ENCODE peak calls at places on chromosome 16, in seven cellular contexts. M, W, S, Y, U, F and V are unnamed samples.

GRCh38 chr16:89038811-89039735 is 54.6 kb upstream of the ACSF3 start:
- DNase-seq in M (no peak), W (no peak), S (no peak), Y (no peak), U (no peak), F (no peak), V (no peak)

GRCh38 chr16:85222151-85222863 is 110.0 kb upstream of the CIBAR2 start:
- DNase-seq in M (no peak), W (no peak), S (no peak), Y (no peak), U (no peak), F (no peak), V (no peak)

GRCh38 chr16:12896562-12896961 is 4.8 kb upstream of the SHISA9 start:
- DNase-seq in M (peak), W (no peak), S (no peak), Y (no peak), U (no peak), F (no peak), V (no peak)

GRCh38 chr16:7849891-7850290 is 517.2 kb downstream of the RBFOX1 start:
- DNase-seq in M (no peak), W (no peak), S (no peak), Y (no peak), U (no peak), F (no peak), V (no peak)

GRCh38 chr16:58506241-58507194 is 6.6 kb downstream of the NDRG4 start:
- DNase-seq in M (no peak), W (no peak), S (no peak), Y (no peak), U (no peak), F (no peak), V (no peak)

GRCh38 chr16:62135903-62136302 is 99.7 kb upstream of the CDH8 start:
- DNase-seq in M (peak), W (no peak), S (no peak), Y (no peak), U (no peak), F (no peak), V (no peak)

GRCh38 chr16:49463529-49463928 is 89.9 kb downstream of the C16orf78 start:
- DNase-seq in M (no peak), W (no peak), S (no peak), Y (no peak), U (no peak), F (no peak), V (no peak)

GRCh38 chr16:2853531-2854073 is 4.4 kb downstream of the PRSS22 start:
- DNase-seq in M (no peak), W (no peak), S (no peak), Y (no peak), U (no peak), F (no peak), V (no peak)

GRCh38 chr16:87064731-87065720 is 252.2 kb downstream of the C16orf95 start:
- DNase-seq in M (peak), W (no peak), S (no peak), Y (no peak), U (no peak), F (no peak), V (no peak)

GRCh38 chr16:71501562-71501961 is 12.4 kb upstream of the ZNF19 start:
- DNase-seq in M (no peak), W (no peak), S (no peak), Y (no peak), U (no peak), F (no peak), V (no peak)

GRCh38 chr16:11258553-11259287 is 2.7 kb upstream of the SOCS1 start:
- DNase-seq in M (peak), W (no peak), S (peak), Y (no peak), U (no peak), F (no peak), V (no peak)

GRCh38 chr16:88781140-88782077 is 3.6 kb downstream of the PIEZO1 start:
- DNase-seq in M (no peak), W (no peak), S (no peak), Y (no peak), U (no peak), F (no peak), V (no peak)

GRCh38 chr16:24046442-24046841 is 209.7 kb upstream of the CACNG3 start:
- DNase-seq in M (no peak), W (no peak), S (no peak), Y (no peak), U (no peak), F (no peak), V (no peak)

GRCh38 chr16:56408379-56409098 is 16.8 kb downstream of the AMFR start:
- DNase-seq in M (no peak), W (no peak), S (no peak), Y (no peak), U (no peak), F (no peak), V (peak)

GRCh38 chr16:58099956-58100300 is 29.3 kb downstream of the CFAP20 start:
- DNase-seq in M (no peak), W (no peak), S (no peak), Y (no peak), U (no peak), F (no peak), V (no peak)

GRCh38 chr16:63481060-63481459 is 1444.8 kb upstream of the CDH8 start:
- DNase-seq in M (no peak), W (no peak), S (no peak), Y (no peak), U (no peak), F (no peak), V (no peak)

GRCh38 chr16:72844225-72844920 is 203.6 kb downstream of the ZFHX3 start:
- DNase-seq in M (no peak), W (no peak), S (no peak), Y (no peak), U (no peak), F (no peak), V (no peak)

GRCh38 chr16:58635502-58635901 is 5.9 kb upstream of the CNOT1 start:
- DNase-seq in M (no peak), W (no peak), S (no peak), Y (no peak), U (no peak), F (no peak), V (no peak)

GRCh38 chr16:85359147-85359822 is 247.0 kb upstream of the CIBAR2 start:
- DNase-seq in M (no peak), W (no peak), S (no peak), Y (peak), U (no peak), F (no peak), V (no peak)

GRCh38 chr16:75246504-75247205 is 4.8 kb downstream of the BCAR1 start:
- DNase-seq in M (peak), W (no peak), S (no peak), Y (peak), U (no peak), F (no peak), V (no peak)

GRCh38 chr16:1363501-1364041 is 11.8 kb downstream of the GNPTG start:
- DNase-seq in M (peak), W (no peak), S (peak), Y (no peak), U (no peak), F (no peak), V (no peak)

GRCh38 chr16:17755158-17755557 is 284.4 kb upstream of the XYLT1 start:
- DNase-seq in M (no peak), W (no peak), S (no peak), Y (no peak), U (no peak), F (no peak), V (no peak)

GRCh38 chr16:67647681-67648080 is 2.7 kb downstream of the CARMIL2 start:
- DNase-seq in M (no peak), W (no peak), S (no peak), Y (no peak), U (no peak), F (no peak), V (no peak)

GRCh38 chr16:67425046-67425445 is 5.9 kb upstream of the HSD11B2 start:
- DNase-seq in M (no peak), W (no peak), S (no peak), Y (no peak), U (no peak), F (no peak), V (no peak)

GRCh38 chr16:51888534-51888933 is 658.4 kb downstream of the TOX3 start:
- DNase-seq in M (peak), W (no peak), S (no peak), Y (no peak), U (no peak), F (no peak), V (no peak)

GRCh38 chr16:88892065-88892464 is 25.6 kb upstream of the PABPN1L start:
- DNase-seq in M (no peak), W (no peak), S (no peak), Y (no peak), U (no peak), F (no peak), V (no peak)

GRCh38 chr16:84517366-84517765 is 12.9 kb upstream of the MEAK7 start:
- DNase-seq in M (no peak), W (no peak), S (no peak), Y (no peak), U (no peak), F (no peak), V (no peak)

GRCh38 chr16:85436207-85436606 is 176.9 kb upstream of the GSE1 start:
- DNase-seq in M (no peak), W (no peak), S (no peak), Y (no peak), U (no peak), F (no peak), V (no peak)

GRCh38 chr16:31022574-31023251 is 10.6 kb upstream of the STX4 start:
- DNase-seq in M (no peak), W (no peak), S (no peak), Y (no peak), U (no peak), F (no peak), V (no peak)

GRCh38 chr16:85460983-85461813 is 151.9 kb upstream of the GSE1 start:
- DNase-seq in M (peak), W (no peak), S (no peak), Y (no peak), U (no peak), F (no peak), V (no peak)

GRCh38 chr16:68355447-68356248 is 44.8 kb downstream of the PRMT7 start:
- DNase-seq in M (no peak), W (no peak), S (no peak), Y (no peak), U (no peak), F (no peak), V (no peak)

GRCh38 chr16:13427943-13428342 is 492.0 kb upstream of the ERCC4 start:
- DNase-seq in M (no peak), W (no peak), S (no peak), Y (no peak), U (no peak), F (no peak), V (no peak)

GRCh38 chr16:14249291-14250032 is 178.3 kb downstream of the MRTFB start:
- DNase-seq in M (peak), W (no peak), S (peak), Y (peak), U (no peak), F (no peak), V (peak)

GRCh38 chr16:1053700-1054368 is 18.7 kb upstream of the SSTR5 start:
- DNase-seq in M (no peak), W (no peak), S (no peak), Y (no peak), U (no peak), F (no peak), V (no peak)

GRCh38 chr16:57071840-57072541 is 20.4 kb upstream of the CPNE2 start:
- DNase-seq in M (peak), W (no peak), S (no peak), Y (peak), U (no peak), F (no peak), V (peak)